ENCODE peak calls at places on chromosomes 11 and 22, in six cellular contexts. One of them, this sample, is unnamed.

GRCh38 chr11:8384199-8384821 is 120.6 kb upstream of the LMO1 start:
- DNase-seq in kidney glomerular epithelial cell: peak; percentile 86
- DNase-seq in HEK293T: no peak
- DNase-seq in mesothelial cell of epicardium: no peak
- DNase-seq in GDM1: no peak
- DNase-seq in mesendoderm: peak; percentile 69
- DNase-seq in this sample: peak; percentile 64

GRCh38 chr11:61966673-61967176 is 709 bp downstream of the FTH1 start:
- DNase-seq in mesendoderm: peak; percentile 80
- DNase-seq in mesothelial cell of epicardium: no peak
- DNase-seq in kidney glomerular epithelial cell: no peak
- DNase-seq in GDM1: no peak
- DNase-seq in HEK293T: peak; percentile 33
- DNase-seq in this sample: peak; percentile 72

GRCh38 chr11:112523477-112523876 is 262.8 kb upstream of the PLET1 start:
- DNase-seq in kidney glomerular epithelial cell: no peak
- DNase-seq in mesothelial cell of epicardium: no peak
- DNase-seq in mesendoderm: peak; percentile 66
- DNase-seq in HEK293T: peak; percentile 54
- DNase-seq in GDM1: no peak
- DNase-seq in this sample: peak; percentile 84

GRCh38 chr11:131999084-131999483 is 628.7 kb downstream of the NTM start:
- DNase-seq in GDM1: no peak
- DNase-seq in mesendoderm: no peak
- DNase-seq in HEK293T: no peak
- DNase-seq in kidney glomerular epithelial cell: no peak
- DNase-seq in mesothelial cell of epicardium: no peak
- DNase-seq in this sample: no peak

GRCh38 chr22:44207981-44208317 is 27.2 kb downstream of the PARVG start:
- DNase-seq in HEK293T: no peak
- DNase-seq in mesothelial cell of epicardium: no peak
- DNase-seq in GDM1: no peak
- DNase-seq in mesendoderm: no peak
- DNase-seq in kidney glomerular epithelial cell: no peak
- DNase-seq in this sample: no peak

GRCh38 chr11:67060111-67060522 is 3.5 kb downstream of the RHOD start:
- DNase-seq in GDM1: no peak
- DNase-seq in mesothelial cell of epicardium: no peak
- DNase-seq in mesendoderm: no peak
- DNase-seq in HEK293T: no peak
- DNase-seq in kidney glomerular epithelial cell: peak; percentile 18
- DNase-seq in this sample: no peak

GRCh38 chr11:69636870-69637600 is 3.9 kb upstream of the CCND1 start:
- DNase-seq in GDM1: no peak
- DNase-seq in HEK293T: no peak
- DNase-seq in mesendoderm: no peak
- DNase-seq in kidney glomerular epithelial cell: no peak
- DNase-seq in mesothelial cell of epicardium: no peak
- DNase-seq in this sample: no peak

GRCh38 chr11:75589933-75590332 is 27.9 kb downstream of the SERPINH1 start:
- DNase-seq in kidney glomerular epithelial cell: no peak
- DNase-seq in HEK293T: no peak
- DNase-seq in mesothelial cell of epicardium: no peak
- DNase-seq in mesendoderm: no peak
- DNase-seq in GDM1: no peak
- DNase-seq in this sample: no peak

GRCh38 chr11:74319139-74319538 is 7.7 kb upstream of the P4HA3 start:
- DNase-seq in GDM1: no peak
- DNase-seq in kidney glomerular epithelial cell: peak; percentile 75
- DNase-seq in mesendoderm: no peak
- DNase-seq in mesothelial cell of epicardium: no peak
- DNase-seq in HEK293T: no peak
- DNase-seq in this sample: no peak

GRCh38 chr11:83033972-83034672 is 37.6 kb downstream of the RAB30 start:
- DNase-seq in HEK293T: no peak
- DNase-seq in mesendoderm: no peak
- DNase-seq in GDM1: no peak
- DNase-seq in mesothelial cell of epicardium: no peak
- DNase-seq in kidney glomerular epithelial cell: no peak
- DNase-seq in this sample: peak; percentile 35

GRCh38 chr22:50571264-50572175 is 6.7 kb downstream of the CPT1B start:
- DNase-seq in kidney glomerular epithelial cell: no peak
- DNase-seq in mesothelial cell of epicardium: no peak
- DNase-seq in mesendoderm: no peak
- DNase-seq in GDM1: no peak
- DNase-seq in HEK293T: no peak
- DNase-seq in this sample: no peak

GRCh38 chr22:25403752-25404471 is 160.6 kb upstream of the GRK3 start:
- DNase-seq in mesothelial cell of epicardium: no peak
- DNase-seq in kidney glomerular epithelial cell: no peak
- DNase-seq in mesendoderm: peak; percentile 55
- DNase-seq in HEK293T: peak; percentile 33
- DNase-seq in GDM1: no peak
- DNase-seq in this sample: peak; percentile 62

GRCh38 chr11:60658409-60658808 is 41.0 kb upstream of the MS4A8 start:
- DNase-seq in HEK293T: no peak
- DNase-seq in mesothelial cell of epicardium: no peak
- DNase-seq in kidney glomerular epithelial cell: no peak
- DNase-seq in mesendoderm: no peak
- DNase-seq in GDM1: no peak
- DNase-seq in this sample: no peak

GRCh38 chr11:83292709-83293435 is 6.7 kb upstream of the CCDC90B start:
- DNase-seq in kidney glomerular epithelial cell: peak; percentile 65
- DNase-seq in GDM1: peak; percentile 21
- DNase-seq in mesothelial cell of epicardium: no peak
- DNase-seq in mesendoderm: peak; percentile 94
- DNase-seq in HEK293T: peak; percentile 51
- DNase-seq in this sample: peak; percentile 85

GRCh38 chr11:77542296-77542695 is 47.5 kb upstream of the AQP11 start:
- DNase-seq in mesendoderm: no peak
- DNase-seq in mesothelial cell of epicardium: no peak
- DNase-seq in kidney glomerular epithelial cell: no peak
- DNase-seq in GDM1: no peak
- DNase-seq in HEK293T: no peak
- DNase-seq in this sample: no peak

GRCh38 chr22:44330727-44331660 is 18.2 kb upstream of the SHISAL1 start:
- DNase-seq in kidney glomerular epithelial cell: no peak
- DNase-seq in mesothelial cell of epicardium: no peak
- DNase-seq in mesendoderm: no peak
- DNase-seq in GDM1: no peak
- DNase-seq in HEK293T: peak; percentile 26
- DNase-seq in this sample: peak; percentile 76

GRCh38 chr11:19359425-19360000 is 118.8 kb upstream of the E2F8 start:
- DNase-seq in HEK293T: no peak
- DNase-seq in GDM1: no peak
- DNase-seq in mesothelial cell of epicardium: no peak
- DNase-seq in mesendoderm: no peak
- DNase-seq in kidney glomerular epithelial cell: peak; percentile 52
- DNase-seq in this sample: no peak

GRCh38 chr11:43904737-43905515 is 24.3 kb downstream of the ALKBH3 start:
- DNase-seq in GDM1: no peak
- DNase-seq in mesendoderm: peak; percentile 26
- DNase-seq in kidney glomerular epithelial cell: no peak
- DNase-seq in HEK293T: no peak
- DNase-seq in mesothelial cell of epicardium: no peak
- DNase-seq in this sample: no peak